ENCODE peak calls at places on chromosomes 16 and 17, in eight cellular contexts. One of them, this sample, is unnamed.

GRCh38 chr16:86740817-86741799 is 162.8 kb downstream of the FOXL1 start:
- DNase-seq in uterus: peak; percentile 22
- DNase-seq in OCI-LY7: no peak
- DNase-seq in cardiac muscle cell: peak; percentile 78
- DNase-seq in K562: no peak
- DNase-seq in esophagus squamous epithelium: no peak
- DNase-seq in BE2C: no peak
- DNase-seq in breast epithelium: no peak
- DNase-seq in this sample: no peak

GRCh38 chr16:48539485-48540221 is 70.3 kb downstream of the N4BP1 start:
- DNase-seq in uterus: no peak
- DNase-seq in OCI-LY7: no peak
- DNase-seq in cardiac muscle cell: no peak
- DNase-seq in K562: no peak
- DNase-seq in esophagus squamous epithelium: no peak
- DNase-seq in BE2C: no peak
- DNase-seq in breast epithelium: no peak
- DNase-seq in this sample: peak; percentile 67

GRCh38 chr17:32831223-32831622 is 45.7 kb downstream of the MYO1D start:
- DNase-seq in uterus: no peak
- DNase-seq in OCI-LY7: no peak
- DNase-seq in cardiac muscle cell: no peak
- DNase-seq in K562: no peak
- DNase-seq in esophagus squamous epithelium: no peak
- DNase-seq in BE2C: no peak
- DNase-seq in breast epithelium: no peak
- DNase-seq in this sample: no peak

GRCh38 chr17:48102700-48103378 is 1.6 kb upstream of the CBX1 start:
- DNase-seq in uterus: no peak
- DNase-seq in OCI-LY7: peak; percentile 42
- DNase-seq in cardiac muscle cell: no peak
- DNase-seq in K562: peak; percentile 18
- DNase-seq in esophagus squamous epithelium: no peak
- DNase-seq in BE2C: no peak
- DNase-seq in breast epithelium: no peak
- DNase-seq in this sample: no peak

GRCh38 chr17:82793974-82794620 is 42.2 kb downstream of the TBCD start:
- DNase-seq in uterus: peak; percentile 61
- DNase-seq in OCI-LY7: no peak
- DNase-seq in cardiac muscle cell: no peak
- DNase-seq in K562: no peak
- DNase-seq in esophagus squamous epithelium: no peak
- DNase-seq in BE2C: no peak
- DNase-seq in breast epithelium: no peak
- DNase-seq in this sample: no peak

GRCh38 chr16:88948781-88949490 is 28.1 kb downstream of the CBFA2T3 start:
- DNase-seq in uterus: no peak
- DNase-seq in OCI-LY7: no peak
- DNase-seq in cardiac muscle cell: no peak
- DNase-seq in K562: no peak
- DNase-seq in esophagus squamous epithelium: no peak
- DNase-seq in BE2C: no peak
- DNase-seq in breast epithelium: no peak
- DNase-seq in this sample: no peak

GRCh38 chr17:75267403-75268232 is 3.4 kb downstream of the MIF4GD start:
- DNase-seq in uterus: no peak
- DNase-seq in OCI-LY7: no peak
- DNase-seq in cardiac muscle cell: no peak
- DNase-seq in K562: peak; percentile 78
- DNase-seq in esophagus squamous epithelium: no peak
- DNase-seq in BE2C: peak; percentile 54
- DNase-seq in breast epithelium: no peak
- DNase-seq in this sample: no peak

GRCh38 chr16:4506450-4506849 is 30.3 kb downstream of the HMOX2 start:
- DNase-seq in uterus: peak; percentile 57
- DNase-seq in OCI-LY7: peak; percentile 83
- DNase-seq in cardiac muscle cell: peak; percentile 86
- DNase-seq in K562: peak; percentile 78
- DNase-seq in esophagus squamous epithelium: no peak
- DNase-seq in BE2C: peak; percentile 63
- DNase-seq in breast epithelium: peak; percentile 48
- DNase-seq in this sample: no peak

GRCh38 chr17:45101546-45101882 is 30.8 kb downstream of the PLCD3 start:
- DNase-seq in uterus: no peak
- DNase-seq in OCI-LY7: no peak
- DNase-seq in cardiac muscle cell: no peak
- DNase-seq in K562: no peak
- DNase-seq in esophagus squamous epithelium: no peak
- DNase-seq in BE2C: no peak
- DNase-seq in breast epithelium: no peak
- DNase-seq in this sample: no peak

GRCh38 chr17:40604327-40605080 is 39.2 kb upstream of the CCR7 start:
- DNase-seq in uterus: no peak
- DNase-seq in OCI-LY7: no peak
- DNase-seq in cardiac muscle cell: no peak
- DNase-seq in K562: no peak
- DNase-seq in esophagus squamous epithelium: no peak
- DNase-seq in BE2C: no peak
- DNase-seq in breast epithelium: no peak
- DNase-seq in this sample: no peak

GRCh38 chr16:85569615-85570212 is 43.4 kb upstream of the GSE1 start:
- DNase-seq in uterus: no peak
- DNase-seq in OCI-LY7: peak; percentile 70
- DNase-seq in cardiac muscle cell: peak; percentile 82
- DNase-seq in K562: peak; percentile 96
- DNase-seq in esophagus squamous epithelium: no peak
- DNase-seq in BE2C: no peak
- DNase-seq in breast epithelium: peak; percentile 39
- DNase-seq in this sample: no peak

GRCh38 chr17:82927661-82928601 is 88.1 kb upstream of the ZNF750 start:
- DNase-seq in uterus: no peak
- DNase-seq in OCI-LY7: no peak
- DNase-seq in cardiac muscle cell: no peak
- DNase-seq in K562: no peak
- DNase-seq in esophagus squamous epithelium: no peak
- DNase-seq in BE2C: no peak
- DNase-seq in breast epithelium: no peak
- DNase-seq in this sample: no peak

GRCh38 chr17:511833-512251 is 159.2 kb upstream of the RPH3AL start:
- DNase-seq in uterus: peak; percentile 27
- DNase-seq in OCI-LY7: no peak
- DNase-seq in cardiac muscle cell: no peak
- DNase-seq in K562: no peak
- DNase-seq in esophagus squamous epithelium: no peak
- DNase-seq in BE2C: no peak
- DNase-seq in breast epithelium: no peak
- DNase-seq in this sample: no peak

GRCh38 chr17:72826602-72827001 is 265.9 kb downstream of the SLC39A11 start:
- DNase-seq in uterus: no peak
- DNase-seq in OCI-LY7: no peak
- DNase-seq in cardiac muscle cell: no peak
- DNase-seq in K562: no peak
- DNase-seq in esophagus squamous epithelium: no peak
- DNase-seq in BE2C: no peak
- DNase-seq in breast epithelium: no peak
- DNase-seq in this sample: no peak

GRCh38 chr16:252366-253337 is 18.0 kb downstream of the FAM234A start:
- DNase-seq in uterus: no peak
- DNase-seq in OCI-LY7: no peak
- DNase-seq in cardiac muscle cell: peak; percentile 34
- DNase-seq in K562: peak; percentile 86
- DNase-seq in esophagus squamous epithelium: no peak
- DNase-seq in BE2C: no peak
- DNase-seq in breast epithelium: no peak
- DNase-seq in this sample: no peak

DNA sequence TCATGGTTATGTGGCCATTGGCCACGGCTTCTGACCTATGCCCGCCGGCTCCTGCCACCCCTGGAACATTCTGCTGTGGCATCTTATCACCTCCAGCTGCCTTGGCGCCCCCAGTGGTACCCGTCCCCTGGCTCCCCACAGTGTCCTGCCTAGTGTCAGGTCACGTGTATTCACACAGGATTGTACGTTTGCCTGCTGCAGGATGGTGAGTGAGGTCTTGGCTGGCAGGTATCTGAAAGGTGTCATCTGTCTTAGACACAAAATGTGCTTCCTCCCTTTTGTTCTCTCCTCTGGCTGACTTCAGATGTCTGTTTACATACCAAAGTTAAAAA is 24.9 kb downstream of the DBNDD1 start:
- DNase-seq in uterus: no peak
- DNase-seq in OCI-LY7: no peak
- DNase-seq in cardiac muscle cell: no peak
- DNase-seq in K562: no peak
- DNase-seq in esophagus squamous epithelium: no peak
- DNase-seq in BE2C: no peak
- DNase-seq in breast epithelium: no peak
- DNase-seq in this sample: no peak
- H3K36me3 ChIP-seq in uterus: no peaks in the 10 kb centered on the region
- H3K36me3 ChIP-seq in OCI-LY7: peaks cover 81% of the 10 kb centered on the region
- H3K36me3 ChIP-seq in cardiac muscle cell: peaks cover 11% of the 10 kb centered on the region
- H3K36me3 ChIP-seq in K562: peaks cover 70% of the 10 kb centered on the region
- H3K36me3 ChIP-seq in esophagus squamous epithelium: peaks cover 73% of the 10 kb centered on the region
- H3K36me3 ChIP-seq in BE2C: peaks cover 65% of the 10 kb centered on the region
- H3K36me3 ChIP-seq in breast epithelium: no peaks in the 10 kb centered on the region
- H3K36me3 ChIP-seq in this sample: peaks cover 38% of the 10 kb centered on the region

GRCh38 chr17:7446669-7447068 is 1.8 kb downstream of the CHRNB1 start:
- DNase-seq in uterus: no peak
- DNase-seq in OCI-LY7: no peak
- DNase-seq in cardiac muscle cell: no peak
- DNase-seq in K562: no peak
- DNase-seq in esophagus squamous epithelium: no peak
- DNase-seq in BE2C: no peak
- DNase-seq in breast epithelium: no peak
- DNase-seq in this sample: no peak

GRCh38 chr17:7443499-7444485 is 1.1 kb upstream of the CHRNB1 start:
- DNase-seq in uterus: no peak
- DNase-seq in OCI-LY7: no peak
- DNase-seq in cardiac muscle cell: peak; percentile 41
- DNase-seq in K562: no peak
- DNase-seq in esophagus squamous epithelium: no peak
- DNase-seq in BE2C: no peak
- DNase-seq in breast epithelium: no peak
- DNase-seq in this sample: no peak

GRCh38 chr17:7442142-7442541 is 2.7 kb upstream of the CHRNB1 start:
- DNase-seq in uterus: no peak
- DNase-seq in OCI-LY7: no peak
- DNase-seq in cardiac muscle cell: no peak
- DNase-seq in K562: no peak
- DNase-seq in esophagus squamous epithelium: no peak
- DNase-seq in BE2C: no peak
- DNase-seq in breast epithelium: no peak
- DNase-seq in this sample: no peak

GRCh38 chr17:7444682-7445010 is 215 bp upstream of the CHRNB1 start:
- DNase-seq in uterus: no peak
- DNase-seq in OCI-LY7: no peak
- DNase-seq in cardiac muscle cell: no peak
- DNase-seq in K562: no peak
- DNase-seq in esophagus squamous epithelium: no peak
- DNase-seq in BE2C: no peak
- DNase-seq in breast epithelium: no peak
- DNase-seq in this sample: no peak

GRCh38 chr17:7445011-7445927 is at the start of gene CHRNB1:
- DNase-seq in uterus: peak; percentile 54
- DNase-seq in OCI-LY7: no peak
- DNase-seq in cardiac muscle cell: peak; percentile 46
- DNase-seq in K562: peak; percentile 88
- DNase-seq in esophagus squamous epithelium: no peak
- DNase-seq in BE2C: peak; percentile 35
- DNase-seq in breast epithelium: peak; percentile 59
- DNase-seq in this sample: no peak
- TF ChIP-seq CTCF in uterus: no peak
- TF ChIP-seq CTCF in OCI-LY7: no peak
- TF ChIP-seq CTCF in cardiac muscle cell: no peak
- TF ChIP-seq CTCF in K562: peak; percentile 10
- TF ChIP-seq CTCF in esophagus squamous epithelium: peak; percentile 4
- TF ChIP-seq CTCF in BE2C: no peak
- TF ChIP-seq CTCF in breast epithelium: peak; percentile 11
- TF ChIP-seq CTCF in this sample: no peak

DNA sequence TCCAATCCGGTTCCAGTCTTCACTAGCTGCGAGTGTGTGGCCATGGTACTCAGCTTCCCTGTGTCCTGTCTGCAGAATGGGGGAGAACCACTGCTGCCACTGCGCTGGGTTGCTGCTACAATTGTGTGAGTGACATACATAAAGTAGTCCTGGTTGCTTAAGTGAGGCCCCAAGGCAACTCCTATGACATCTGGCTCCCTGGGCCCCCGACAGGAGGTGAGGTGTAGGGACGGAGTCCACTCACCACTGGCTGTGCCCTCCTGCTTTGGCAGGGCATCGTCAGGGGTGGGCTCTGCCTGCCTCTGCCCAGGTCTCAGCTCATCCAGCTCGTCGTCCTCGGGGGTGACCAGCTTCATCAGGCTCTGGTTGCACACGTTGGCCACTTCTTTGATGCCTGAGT is 20.4 kb downstream of the VAC14 start:
- DNase-seq in uterus: no peak
- DNase-seq in OCI-LY7: no peak
- DNase-seq in cardiac muscle cell: no peak
- DNase-seq in K562: no peak
- DNase-seq in esophagus squamous epithelium: no peak
- DNase-seq in BE2C: no peak
- DNase-seq in breast epithelium: no peak
- DNase-seq in this sample: no peak
- H3K36me3 ChIP-seq in uterus: no peaks in the 10 kb centered on the region
- H3K36me3 ChIP-seq in OCI-LY7: peaks cover 88% of the 10 kb centered on the region
- H3K36me3 ChIP-seq in cardiac muscle cell: peaks cover 29% of the 10 kb centered on the region
- H3K36me3 ChIP-seq in K562: peaks cover 81% of the 10 kb centered on the region
- H3K36me3 ChIP-seq in esophagus squamous epithelium: peaks cover 90% of the 10 kb centered on the region
- H3K36me3 ChIP-seq in BE2C: peaks cover 44% of the 10 kb centered on the region
- H3K36me3 ChIP-seq in breast epithelium: peaks cover 5% of the 10 kb centered on the region
- H3K36me3 ChIP-seq in this sample: no peaks in the 10 kb centered on the region

GRCh38 chr17:39401412-39402278 is at the start of gene FBXL20:
- DNase-seq in uterus: peak; percentile 94
- DNase-seq in OCI-LY7: peak; percentile 92
- DNase-seq in cardiac muscle cell: peak; percentile 93
- DNase-seq in K562: peak; percentile 95
- DNase-seq in esophagus squamous epithelium: peak; percentile 69
- DNase-seq in BE2C: peak; percentile 96
- DNase-seq in breast epithelium: peak; percentile 91
- DNase-seq in this sample: peak; percentile 91
- TF ChIP-seq CTCF in uterus: no peak
- TF ChIP-seq CTCF in OCI-LY7: no peak
- TF ChIP-seq CTCF in cardiac muscle cell: no peak
- TF ChIP-seq CTCF in K562: no peak
- TF ChIP-seq CTCF in esophagus squamous epithelium: no peak
- TF ChIP-seq CTCF in BE2C: no peak
- TF ChIP-seq CTCF in breast epithelium: no peak
- TF ChIP-seq CTCF in this sample: no peak

GRCh38 chr17:28917029-28917428 is 14.2 kb upstream of the DHRS13 start:
- DNase-seq in uterus: no peak
- DNase-seq in OCI-LY7: no peak
- DNase-seq in cardiac muscle cell: no peak
- DNase-seq in K562: no peak
- DNase-seq in esophagus squamous epithelium: no peak
- DNase-seq in BE2C: no peak
- DNase-seq in breast epithelium: no peak
- DNase-seq in this sample: no peak
- H3K36me3 ChIP-seq in uterus: no peaks in the 10 kb centered on the region
- H3K36me3 ChIP-seq in OCI-LY7: peaks cover 96% of the 10 kb centered on the region
- H3K36me3 ChIP-seq in cardiac muscle cell: peaks cover 88% of the 10 kb centered on the region
- H3K36me3 ChIP-seq in K562: peaks cover 92% of the 10 kb centered on the region
- H3K36me3 ChIP-seq in esophagus squamous epithelium: peaks cover 98% of the 10 kb centered on the region
- H3K36me3 ChIP-seq in BE2C: peaks cover 63% of the 10 kb centered on the region
- H3K36me3 ChIP-seq in breast epithelium: peaks cover 6% of the 10 kb centered on the region
- H3K36me3 ChIP-seq in this sample: peaks cover 93% of the 10 kb centered on the region

This sample was measured in vagina.